ENCODE peak calls at places on chromosomes 5 and 9, in four cellular contexts. One of them, this sample, is unnamed.
A peak's percentile ranks its signal among the peaks of the same experiment; 100 is the strongest.

GRCh38 chr5:56327810-56328209 is 94.7 kb upstream of the ANKRD55 start:
- DNase-seq in GM23248: no peak
- DNase-seq in neuronal stem cell: no peak
- DNase-seq in fibroblast of lung: no peak
- DNase-seq in this sample: no peak

GRCh38 chr9:37218800-37219425 is 98.5 kb downstream of the ZCCHC7 start:
- DNase-seq in GM23248: no peak
- DNase-seq in neuronal stem cell: no peak
- DNase-seq in fibroblast of lung: peak; percentile 3
- DNase-seq in this sample: no peak

GRCh38 chr9:110257097-110257955 is 1.0 kb upstream of the TXN start:
- DNase-seq in GM23248: peak; percentile 56
- DNase-seq in neuronal stem cell: no peak
- DNase-seq in fibroblast of lung: no peak
- DNase-seq in this sample: peak; percentile 45

GRCh38 chr5:122183098-122183794 is 53.9 kb downstream of the ZNF474 start:
- DNase-seq in GM23248: peak; percentile 92
- DNase-seq in neuronal stem cell: no peak
- DNase-seq in fibroblast of lung: peak; percentile 80
- DNase-seq in this sample: no peak

GRCh38 chr5:5181650-5182324 is 41.7 kb downstream of the ADAMTS16 start:
- DNase-seq in GM23248: no peak
- DNase-seq in neuronal stem cell: no peak
- DNase-seq in fibroblast of lung: no peak
- DNase-seq in this sample: no peak

GRCh38 chr9:72844440-72844768 is 108.4 kb downstream of the ALDH1A1 start:
- DNase-seq in GM23248: no peak
- DNase-seq in neuronal stem cell: no peak
- DNase-seq in fibroblast of lung: no peak
- DNase-seq in this sample: no peak

GRCh38 chr9:134972140-134972539 is 54.4 kb upstream of the FCN1 start:
- DNase-seq in GM23248: no peak
- DNase-seq in neuronal stem cell: no peak
- DNase-seq in fibroblast of lung: no peak
- DNase-seq in this sample: no peak

GRCh38 chr5:59287361-59287760 is 606.2 kb downstream of the PDE4D start:
- DNase-seq in GM23248: no peak
- DNase-seq in neuronal stem cell: no peak
- DNase-seq in fibroblast of lung: no peak
- DNase-seq in this sample: no peak

GRCh38 chr9:21778300-21778699 is 24.1 kb upstream of the MTAP start:
- DNase-seq in GM23248: peak; percentile 60
- DNase-seq in neuronal stem cell: no peak
- DNase-seq in fibroblast of lung: peak; percentile 56
- DNase-seq in this sample: no peak

GRCh38 chr9:101354143-101354764 is 30.6 kb downstream of the BAAT start:
- DNase-seq in GM23248: peak; percentile 8
- DNase-seq in neuronal stem cell: no peak
- DNase-seq in fibroblast of lung: no peak
- DNase-seq in this sample: no peak

GRCh38 chr5:99815-100214 is 7.8 kb downstream of the PLEKHG4B start:
- DNase-seq in GM23248: no peak
- DNase-seq in neuronal stem cell: no peak
- DNase-seq in fibroblast of lung: no peak
- DNase-seq in this sample: no peak

GRCh38 chr9:27192291-27192960 is 83.4 kb downstream of the TEK start:
- DNase-seq in GM23248: no peak
- DNase-seq in neuronal stem cell: no peak
- DNase-seq in fibroblast of lung: no peak
- DNase-seq in this sample: no peak

GRCh38 chr9:15135167-15135792 is 171.7 kb downstream of the TTC39B start:
- DNase-seq in GM23248: peak; percentile 86
- DNase-seq in neuronal stem cell: peak; percentile 82
- DNase-seq in fibroblast of lung: peak; percentile 81
- DNase-seq in this sample: peak; percentile 83
- H2AFZ ChIP-seq in GM23248: peak overlapping the region; percentile 83
- H2AFZ ChIP-seq in neuronal stem cell: peak overlapping the region; percentile 90
- H2AFZ ChIP-seq in fibroblast of lung: peak overlapping the region; percentile 90
- H2AFZ ChIP-seq in this sample: peak overlapping the region; percentile 99

DNA sequence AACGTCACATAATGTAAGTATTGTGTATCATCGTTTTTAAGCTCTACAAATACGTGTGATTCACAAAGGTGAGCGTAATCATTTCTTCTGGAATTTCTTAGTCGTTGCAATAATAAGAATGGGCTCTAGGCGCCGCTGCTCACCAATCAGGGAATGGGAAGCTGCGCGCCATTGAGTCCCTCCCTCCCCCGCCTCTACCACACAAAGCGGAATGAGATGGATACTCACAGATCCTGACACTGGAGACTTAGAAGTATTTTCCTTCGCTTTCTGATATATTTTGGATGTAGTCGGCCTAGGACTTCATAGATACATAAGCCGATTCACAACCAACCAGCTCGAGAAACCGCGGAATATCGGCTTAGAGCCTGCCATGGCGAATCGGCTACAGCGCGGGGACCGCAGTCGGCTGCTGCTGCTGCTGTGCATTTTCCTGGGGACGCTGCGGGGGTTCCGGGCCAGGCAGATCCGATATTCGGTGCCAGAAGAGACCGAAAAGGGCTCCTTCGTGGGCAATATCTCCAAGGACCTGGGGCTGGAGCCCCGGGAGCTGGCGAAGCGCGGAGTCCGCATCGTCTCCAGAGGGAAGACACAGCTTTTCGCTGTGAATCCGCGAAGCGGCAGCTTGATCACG is at the start of gene PCDHGA11:
- DNase-seq in GM23248: peak; percentile 88
- DNase-seq in neuronal stem cell: no peak
- DNase-seq in fibroblast of lung: peak; percentile 75
- DNase-seq in this sample: peak; percentile 74
- H2AFZ ChIP-seq in GM23248: peak within 1 kb of the TSS; percentile 80
- H2AFZ ChIP-seq in neuronal stem cell: no peak within 1 kb of the TSS
- H2AFZ ChIP-seq in fibroblast of lung: no peak within 1 kb of the TSS
- H2AFZ ChIP-seq in this sample: no peak within 1 kb of the TSS

GRCh38 chr9:1152171-1152570 is 102.0 kb downstream of the DMRT2 start:
- DNase-seq in GM23248: no peak
- DNase-seq in neuronal stem cell: no peak
- DNase-seq in fibroblast of lung: no peak
- DNase-seq in this sample: no peak
- H2AFZ ChIP-seq in GM23248: no peak overlapping the region
- H2AFZ ChIP-seq in neuronal stem cell: no peak overlapping the region
- H2AFZ ChIP-seq in fibroblast of lung: no peak overlapping the region
- H2AFZ ChIP-seq in this sample: no peak overlapping the region

DNA sequence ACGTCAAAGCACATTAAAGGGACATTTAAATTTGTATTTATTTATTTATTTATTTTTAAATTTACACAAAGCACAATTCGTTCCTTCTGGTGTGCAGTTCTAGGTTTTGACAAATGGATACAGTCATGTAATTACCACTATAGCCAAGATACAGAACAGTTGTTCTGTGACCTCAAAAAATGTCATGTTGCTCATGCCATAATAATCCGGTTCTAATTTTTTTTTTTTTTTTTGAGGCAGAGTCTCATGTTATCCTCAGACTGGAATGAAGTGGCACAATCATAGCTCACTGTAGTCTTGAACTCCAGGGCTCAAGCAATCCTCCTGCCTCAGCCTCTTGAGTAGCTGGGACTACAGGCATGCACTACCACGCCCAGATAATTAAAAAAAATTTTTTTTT is 7.8 kb downstream of the IGFBPL1 start:
- DNase-seq in GM23248: peak; percentile 33
- DNase-seq in neuronal stem cell: no peak
- DNase-seq in fibroblast of lung: no peak
- DNase-seq in this sample: no peak
- H2AFZ ChIP-seq in GM23248: no peak overlapping the region
- H2AFZ ChIP-seq in neuronal stem cell: no peak overlapping the region
- H2AFZ ChIP-seq in fibroblast of lung: no peak overlapping the region
- H2AFZ ChIP-seq in this sample: no peak overlapping the region

GRCh38 chr9:108640211-108640610 is 215.6 kb downstream of the ACTL7B start:
- DNase-seq in GM23248: peak; percentile 71
- DNase-seq in neuronal stem cell: no peak
- DNase-seq in fibroblast of lung: no peak
- DNase-seq in this sample: no peak

GRCh38 chr9:108636023-108636422 is 219.8 kb downstream of the ACTL7B start:
- DNase-seq in GM23248: no peak
- DNase-seq in neuronal stem cell: no peak
- DNase-seq in fibroblast of lung: no peak
- DNase-seq in this sample: peak; percentile 51

GRCh38 chr9:108637340-108637739 is 218.4 kb downstream of the ACTL7B start:
- DNase-seq in GM23248: no peak
- DNase-seq in neuronal stem cell: peak; percentile 11
- DNase-seq in fibroblast of lung: no peak
- DNase-seq in this sample: no peak

GRCh38 chr9:108643756-108644510 is 211.9 kb downstream of the ACTL7B start:
- DNase-seq in GM23248: peak; percentile 37
- DNase-seq in neuronal stem cell: no peak
- DNase-seq in fibroblast of lung: peak; percentile 9
- DNase-seq in this sample: no peak

DNA sequence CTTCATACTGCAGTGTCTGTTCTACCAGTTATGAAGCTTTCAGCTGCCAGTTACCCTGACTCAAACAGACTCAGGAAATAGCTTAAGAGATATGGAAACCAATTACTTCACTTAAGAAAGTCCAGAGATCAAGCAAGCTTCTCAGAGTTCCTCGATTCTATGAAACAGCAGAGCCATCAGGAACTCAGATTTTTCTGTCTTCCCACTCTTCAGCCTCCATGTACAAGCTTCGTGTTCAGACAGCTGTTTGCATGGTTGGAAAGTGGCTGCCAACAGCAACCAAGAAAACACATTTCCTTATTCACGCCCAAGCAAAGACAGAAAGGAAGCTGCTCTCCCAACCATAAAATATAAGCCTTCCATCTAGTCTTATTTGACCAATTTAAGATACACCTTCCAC is 216.1 kb downstream of the ACTL7B start:
- DNase-seq in GM23248: peak; percentile 33
- DNase-seq in neuronal stem cell: no peak
- DNase-seq in fibroblast of lung: no peak
- DNase-seq in this sample: no peak
- H2AFZ ChIP-seq in GM23248: peak overlapping the region; percentile 25
- H2AFZ ChIP-seq in neuronal stem cell: no peak overlapping the region
- H2AFZ ChIP-seq in fibroblast of lung: no peak overlapping the region
- H2AFZ ChIP-seq in this sample: no peak overlapping the region

GRCh38 chr9:123356851-123357747 is 1.1 kb downstream of the CRB2 start:
- DNase-seq in GM23248: no peak
- DNase-seq in neuronal stem cell: peak; percentile 81
- DNase-seq in fibroblast of lung: no peak
- DNase-seq in this sample: no peak
- H2AFZ ChIP-seq in GM23248: no peak overlapping the region
- H2AFZ ChIP-seq in neuronal stem cell: no peak overlapping the region
- H2AFZ ChIP-seq in fibroblast of lung: no peak overlapping the region
- H2AFZ ChIP-seq in this sample: no peak overlapping the region

GRCh38 chr5:74074111-74074510 is 448.1 kb downstream of the ARHGEF28 start:
- DNase-seq in GM23248: no peak
- DNase-seq in neuronal stem cell: no peak
- DNase-seq in fibroblast of lung: no peak
- DNase-seq in this sample: no peak
- H2AFZ ChIP-seq in GM23248: no peak overlapping the region
- H2AFZ ChIP-seq in neuronal stem cell: no peak overlapping the region
- H2AFZ ChIP-seq in fibroblast of lung: no peak overlapping the region
- H2AFZ ChIP-seq in this sample: no peak overlapping the region